ENCODE peak calls at places on chromosomes 13 and 19, in five cellular contexts. X is cardiac fibroblast, Z is astrocyte of the cerebellum, I is fibroblast of lung, Q is brain microvascular endothelial cell. R is an unnamed sample.

GRCh38 chr13:24217601-24218281 is 57.2 kb downstream of the SPATA13 start:
- DNase-seq in I (no peak), X (peak; percentile 64), Z (no peak), Q (no peak), R (no peak)

GRCh38 chr19:36140289-36141038 is 598 bp downstream of the CAPNS1 start:
- DNase-seq in Q (peak; percentile 62), I (peak; percentile 47), Z (no peak), X (peak; percentile 64), R (no peak)

GRCh38 chr13:110108348-110109139 is 198.4 kb downstream of the COL4A1 start:
- DNase-seq in X (peak; percentile 94), Q (peak; percentile 87), Z (peak; percentile 70), I (peak; percentile 89), R (peak; percentile 70)

GRCh38 chr19:55459950-55460657 is 1.3 kb downstream of the ISOC2 start:
- DNase-seq in I (peak; percentile 38), Z (no peak), Q (no peak), X (peak; percentile 61), R (no peak)

GRCh38 chr19:34382471-34382870 is 17.5 kb downstream of the GPI start:
- DNase-seq in X (no peak), Z (no peak), I (no peak), Q (no peak), R (no peak)

GRCh38 chr19:33311326-33311682 is 9.0 kb upstream of the CEBPA start:
- DNase-seq in Q (no peak), Z (no peak), I (no peak), X (no peak), R (no peak)

GRCh38 chr13:30338331-30338851 is 31.0 kb upstream of the KATNAL1 start:
- DNase-seq in Z (no peak), I (peak; percentile 14), X (no peak), Q (peak; percentile 28), R (no peak)

GRCh38 chr13:33349314-33349995 is 63.9 kb upstream of the STARD13 start:
- DNase-seq in Z (no peak), Q (peak; percentile 5), X (no peak), I (no peak), R (no peak)

GRCh38 chr13:73403362-73404150 is 344.8 kb downstream of the KLF5 start:
- DNase-seq in Z (no peak), X (no peak), I (no peak), Q (no peak), R (no peak)

GRCh38 chr13:98930014-98930625 is 47.7 kb downstream of the DOCK9 start:
- DNase-seq in Z (no peak), I (no peak), Q (no peak), X (no peak), R (no peak)

GRCh38 chr13:73981595-73981994 is 152.6 kb downstream of the KLF12 start:
- DNase-seq in I (peak; percentile 21), Q (no peak), X (peak; percentile 5), Z (no peak), R (no peak)

GRCh38 chr13:98284677-98285076 is 107.6 kb upstream of the RNF113B start:
- DNase-seq in X (no peak), Q (no peak), I (no peak), Z (no peak), R (no peak)

GRCh38 chr13:60351326-60351725 is 45.7 kb upstream of the TDRD3 start:
- DNase-seq in Z (peak; percentile 87), I (peak; percentile 91), Q (peak; percentile 78), X (peak; percentile 81), R (peak; percentile 88)

GRCh38 chr13:52949044-52949443 is 79.6 kb upstream of the OLFM4 start:
- DNase-seq in Z (no peak), X (no peak), I (no peak), Q (no peak), R (no peak)
- TF ChIP-seq CTCF in Z (no peak), X (no peak), I (no peak), Q (no peak), R (no peak)

GRCh38 chr19:3615524-3616135 is 9.0 kb upstream of the TBXA2R start:
- DNase-seq in Q (no peak), Z (no peak), I (no peak), X (no peak), R (no peak)
- H3K4me3 ChIP-seq in Q (no peak overlapping the region), Z (no peak overlapping the region), I (no peak overlapping the region), X (no peak overlapping the region), R (no peak overlapping the region)

GRCh38 chr19:1648926-1649541 is 3.4 kb downstream of the TCF3 start:
- DNase-seq in Z (no peak), I (no peak), X (no peak), Q (no peak), R (no peak)
- TF ChIP-seq CTCF in Z (no peak), I (no peak), X (no peak), Q (no peak), R (no peak)

DNA sequence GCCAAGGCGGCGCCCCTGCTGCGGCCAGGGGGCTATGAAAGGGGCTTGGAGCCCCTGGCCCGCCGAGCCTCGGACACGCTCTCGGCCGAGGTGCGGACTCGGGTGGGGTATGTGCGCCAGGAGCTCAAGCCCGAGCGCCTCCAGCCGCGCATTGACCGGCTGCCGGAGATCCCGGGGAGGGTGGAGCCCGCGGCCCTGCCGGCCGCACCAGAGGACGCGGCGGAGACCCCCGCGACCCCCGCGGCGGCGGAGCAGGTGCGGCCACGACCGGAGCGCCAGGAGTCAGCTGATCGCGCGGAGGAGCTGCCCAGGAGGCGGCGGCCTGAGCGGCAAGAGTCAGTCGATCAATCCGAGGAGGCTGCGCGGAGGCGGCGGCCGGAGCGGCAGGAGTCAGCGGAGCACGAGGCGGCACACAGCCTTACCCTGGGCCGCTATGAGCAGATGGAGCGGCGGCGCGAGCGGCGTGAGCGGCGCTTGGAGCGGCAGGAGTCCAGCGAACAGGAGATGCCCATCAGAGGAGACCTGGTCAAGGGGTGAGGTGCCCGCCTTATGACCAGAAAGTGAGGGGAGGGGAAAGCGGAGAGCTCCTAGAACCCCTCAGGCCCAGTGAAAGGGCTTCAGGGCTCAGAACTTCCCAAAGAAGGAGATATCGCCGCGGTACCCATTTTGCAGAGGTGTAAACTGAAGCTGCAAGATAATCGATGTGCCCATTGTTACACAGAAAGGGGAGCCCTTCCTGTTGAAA is 8.8 kb upstream of the SHKBP1 start:
- DNase-seq in Q (no peak), X (no peak), I (no peak), Z (no peak), R (no peak)
- H3K4me3 ChIP-seq in Q (peak overlapping the region; percentile 34), X (peak overlapping the region; percentile 39), I (peak overlapping the region; percentile 37), Z (peak overlapping the region; percentile 24), R (peak overlapping the region; percentile 13)

GRCh38 chr19:18939922-18940775 is 868 bp downstream of the HOMER3 start:
- DNase-seq in X (peak; percentile 46), Q (no peak), Z (no peak), I (peak; percentile 57), R (no peak)
- TF ChIP-seq CTCF in X (no peak), Q (peak; percentile 17), Z (no peak), I (no peak), R (no peak)

DNA sequence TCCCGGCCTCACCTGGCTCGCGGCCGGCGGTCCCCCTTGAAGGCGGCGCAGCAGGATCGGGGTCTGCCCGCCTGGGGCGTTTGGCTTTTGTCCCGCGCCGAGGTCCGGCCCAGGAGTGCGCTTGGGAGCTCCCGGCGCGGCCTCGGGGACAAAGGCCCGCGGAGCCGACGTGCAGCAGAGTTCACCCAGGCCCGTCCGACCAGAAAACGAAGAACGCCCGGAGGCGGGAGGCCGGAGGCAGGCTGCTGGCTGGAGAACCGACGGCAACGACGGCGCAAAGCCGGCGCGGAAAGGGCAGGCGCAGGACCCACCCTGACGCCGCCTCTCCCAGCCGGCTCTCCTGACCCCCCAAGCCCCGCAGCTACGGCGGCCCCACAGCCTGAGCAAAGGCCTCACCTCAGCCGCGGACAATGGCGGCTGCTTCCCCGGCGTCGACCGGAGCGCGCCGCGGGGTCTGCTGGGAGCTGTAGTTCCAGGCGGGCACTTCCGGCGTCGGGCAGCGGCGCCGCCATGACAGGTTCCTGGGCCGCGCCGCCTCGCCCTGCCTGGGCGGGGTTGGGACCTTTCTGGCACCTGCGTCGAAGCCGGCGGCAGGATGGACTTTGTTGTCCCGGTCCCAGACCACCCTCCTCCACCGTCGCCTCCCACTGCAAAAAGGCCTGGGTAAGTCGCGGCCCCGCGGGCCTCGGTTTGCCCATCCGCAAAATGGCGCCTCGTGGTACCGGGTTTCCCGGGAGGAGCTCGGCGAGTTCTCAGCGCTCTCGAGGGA is at the start of gene ZNF606:
- DNase-seq in Q (peak; percentile 60), Z (peak; percentile 63), I (peak; percentile 89), X (peak; percentile 92), R (peak; percentile 33)
- H3K4me3 ChIP-seq in Q (peak within 1 kb of the TSS; percentile 80), Z (peak within 1 kb of the TSS; percentile 65), I (peak within 1 kb of the TSS; percentile 72), X (peak within 1 kb of the TSS; percentile 83), R (peak within 1 kb of the TSS; percentile 75)

GRCh38 chr19:805600-806550 is 8.6 kb downstream of the PTBP1 start:
- DNase-seq in I (no peak), Z (no peak), Q (no peak), X (no peak), R (no peak)

GRCh38 chr19:804419-805160 is 7.3 kb downstream of the PTBP1 start:
- DNase-seq in Q (no peak), Z (no peak), I (no peak), X (no peak), R (no peak)

GRCh38 chr19:806815-807421 is 9.7 kb downstream of the PTBP1 start:
- DNase-seq in I (no peak), X (no peak), Z (no peak), Q (no peak), R (no peak)

GRCh38 chr19:803686-804418 is 6.6 kb downstream of the PTBP1 start:
- DNase-seq in X (no peak), Q (no peak), I (no peak), Z (no peak), R (no peak)

GRCh38 chr19:805161-805561 is 7.9 kb downstream of the PTBP1 start:
- DNase-seq in X (no peak), Q (no peak), I (no peak), Z (no peak), R (no peak)
- TF ChIP-seq CTCF in X (no peak), Q (no peak), I (no peak), Z (no peak), R (no peak)

GRCh38 chr19:15455996-15456395 is 6.2 kb upstream of the WIZ start:
- DNase-seq in X (no peak), Z (no peak), I (no peak), Q (no peak), R (no peak)

GRCh38 chr19:15454371-15454800 is 4.6 kb upstream of the WIZ start:
- DNase-seq in I (no peak), X (no peak), Q (no peak), Z (no peak), R (no peak)

GRCh38 chr19:15457701-15458484 is 6.5 kb downstream of the RASAL3 start:
- DNase-seq in Z (no peak), X (no peak), Q (no peak), I (no peak), R (no peak)

GRCh38 chr19:15456441-15456840 is 6.7 kb upstream of the WIZ start:
- DNase-seq in Q (no peak), Z (no peak), X (no peak), I (no peak), R (no peak)

GRCh38 chr19:15456871-15457700 is 7.3 kb downstream of the RASAL3 start:
- DNase-seq in Z (no peak), X (no peak), I (no peak), Q (no peak), R (no peak)
- H3K4me3 ChIP-seq in Z (no peak overlapping the region), X (no peak overlapping the region), I (no peak overlapping the region), Q (no peak overlapping the region), R (no peak overlapping the region)

GRCh38 chr19:5844456-5845433 is 5.2 kb upstream of the FUT6 start:
- DNase-seq in Q (no peak), I (no peak), Z (no peak), X (no peak), R (no peak)
- TF ChIP-seq CTCF in Q (no peak), I (no peak), Z (no peak), X (no peak), R (no peak)